ENCODE peak calls at places on chromosomes 2 and 18, in seven cellular contexts. J is A549, W is BE2C, K is lower lobe of right lung, I is HFF-Myc, C is IMR-90, L is GM12865. S is an unnamed sample.
A peak's percentile ranks its signal among the peaks of the same experiment; 100 is the strongest.

GRCh38 chr18:8858888-8859511 is 153.6 kb downstream of the MTCL1 start:
- DNase-seq in J (peak; percentile 80), W (no peak), K (no peak), I (peak; percentile 78), C (peak; percentile 99), L (no peak), S (peak; percentile 94)

GRCh38 chr2:174667461-174667860 is 69.9 kb upstream of the WIPF1 start:
- DNase-seq in J (no peak), W (no peak), K (no peak), I (no peak), C (no peak), L (no peak), S (no peak)

GRCh38 chr2:36376319-36376765 is 20.8 kb downstream of the CRIM1 start:
- DNase-seq in J (peak; percentile 77), W (peak; percentile 24), K (peak; percentile 70), I (no peak), C (peak; percentile 60), L (no peak), S (no peak)

GRCh38 chr2:174074831-174075230 is 109.7 kb upstream of the SP3 start:
- DNase-seq in J (no peak), W (no peak), K (no peak), I (no peak), C (no peak), L (no peak), S (no peak)

GRCh38 chr2:223688094-223688835 is 86.1 kb upstream of the SCG2 start:
- DNase-seq in J (no peak), W (peak; percentile 60), K (no peak), I (no peak), C (no peak), L (no peak), S (no peak)

GRCh38 chr2:100780203-100781008 is 39.5 kb upstream of the NPAS2 start:
- DNase-seq in J (peak; percentile 25), W (no peak), K (no peak), I (no peak), C (peak; percentile 81), L (no peak), S (peak; percentile 79)

GRCh38 chr2:239935789-239936758 is 89.1 kb downstream of the NDUFA10 start:
- DNase-seq in J (no peak), W (peak; percentile 7), K (peak; percentile 28), I (no peak), C (no peak), L (no peak), S (no peak)

GRCh38 chr2:26477911-26478253 is at the start of gene OTOF:
- DNase-seq in J (peak; percentile 44), W (peak; percentile 85), K (no peak), I (peak; percentile 7), C (peak; percentile 68), L (no peak), S (no peak)

GRCh38 chr2:168632733-168633132 is 169.7 kb upstream of the NOSTRIN start:
- DNase-seq in J (no peak), W (peak; percentile 28), K (no peak), I (no peak), C (peak; percentile 59), L (no peak), S (no peak)

GRCh38 chr2:218569661-218570500 is 1.2 kb downstream of the CNOT9 start:
- DNase-seq in J (peak; percentile 24), W (peak; percentile 20), K (no peak), I (no peak), C (peak; percentile 67), L (peak; percentile 17), S (peak; percentile 39)

GRCh38 chr18:12679183-12679786 is 21.4 kb upstream of the SPIRE1 start:
- DNase-seq in J (no peak), W (peak; percentile 27), K (peak; percentile 63), I (no peak), C (peak; percentile 42), L (no peak), S (no peak)

GRCh38 chr2:144944506-144945230 is 424.7 kb upstream of the ZEB2 start:
- DNase-seq in J (no peak), W (no peak), K (no peak), I (no peak), C (peak; percentile 56), L (no peak), S (no peak)

GRCh38 chr2:128512664-128513415 is 194.2 kb upstream of the HS6ST1 start:
- DNase-seq in J (no peak), W (no peak), K (no peak), I (no peak), C (no peak), L (no peak), S (no peak)

GRCh38 chr2:202171246-202171833 is 67.1 kb downstream of the SUMO1 start:
- DNase-seq in J (no peak), W (no peak), K (no peak), I (no peak), C (no peak), L (no peak), S (no peak)

GRCh38 chr2:13884271-13884976 is 748.1 kb upstream of the LRATD1 start:
- DNase-seq in J (no peak), W (no peak), K (no peak), I (no peak), C (no peak), L (no peak), S (no peak)

GRCh38 chr2:237530472-237531433 is 35.6 kb upstream of the PRLH start:
- DNase-seq in J (no peak), W (no peak), K (no peak), I (no peak), C (no peak), L (peak; percentile 75), S (no peak)

GRCh38 chr2:150710916-150711315 is 223.4 kb upstream of the RND3 start:
- DNase-seq in J (no peak), W (no peak), K (no peak), I (no peak), C (no peak), L (no peak), S (no peak)

GRCh38 chr2:238418196-238418998 is 8.3 kb upstream of the ASB1 start:
- DNase-seq in J (no peak), W (no peak), K (no peak), I (no peak), C (peak; percentile 69), L (no peak), S (no peak)

GRCh38 chr2:41932241-41933034 is 115.4 kb upstream of the PKDCC start:
- DNase-seq in J (no peak), W (peak; percentile 74), K (peak; percentile 53), I (peak; percentile 60), C (peak; percentile 93), L (no peak), S (no peak)

GRCh38 chr2:46095821-46096220 is 201.4 kb upstream of the EPAS1 start:
- DNase-seq in J (no peak), W (no peak), K (no peak), I (no peak), C (peak; percentile 42), L (no peak), S (no peak)

GRCh38 chr2:120798569-120799215 is 63.0 kb downstream of the GLI2 start:
- DNase-seq in J (no peak), W (no peak), K (no peak), I (no peak), C (no peak), L (no peak), S (no peak)

GRCh38 chr2:39875914-39876267 is 96.8 kb upstream of the THUMPD2 start:
- DNase-seq in J (peak; percentile 18), W (no peak), K (no peak), I (no peak), C (peak; percentile 21), L (no peak), S (no peak)

GRCh38 chr18:56712761-56713160 is 61.6 kb downstream of the WDR7 start:
- DNase-seq in J (no peak), W (no peak), K (no peak), I (no peak), C (no peak), L (no peak), S (no peak)

GRCh38 chr2:234133004-234133403 is 82.5 kb downstream of the SPP2 start:
- DNase-seq in J (no peak), W (no peak), K (no peak), I (peak; percentile 58), C (no peak), L (no peak), S (no peak)

GRCh38 chr2:68925298-68925885 is 27.3 kb downstream of the GKN2 start:
- DNase-seq in J (peak; percentile 68), W (peak; percentile 12), K (no peak), I (no peak), C (peak; percentile 64), L (peak; percentile 65), S (no peak)
- TF ChIP-seq CTCF in J (peak; percentile 98), W (peak; percentile 77), K (peak; percentile 89), I (peak; percentile 91), C (peak; percentile 96), L (peak; percentile 96), S (peak; percentile 94)

GRCh38 chr2:176814274-176814673 is 398.3 kb upstream of the HNRNPA3 start:
- DNase-seq in J (no peak), W (no peak), K (no peak), I (no peak), C (no peak), L (no peak), S (no peak)
- H3K4me3 ChIP-seq in J (no peak overlapping the region), W (no peak overlapping the region), K (no peak overlapping the region), I (no peak overlapping the region), C (no peak overlapping the region), L (no peak overlapping the region), S (no peak overlapping the region)

DNA sequence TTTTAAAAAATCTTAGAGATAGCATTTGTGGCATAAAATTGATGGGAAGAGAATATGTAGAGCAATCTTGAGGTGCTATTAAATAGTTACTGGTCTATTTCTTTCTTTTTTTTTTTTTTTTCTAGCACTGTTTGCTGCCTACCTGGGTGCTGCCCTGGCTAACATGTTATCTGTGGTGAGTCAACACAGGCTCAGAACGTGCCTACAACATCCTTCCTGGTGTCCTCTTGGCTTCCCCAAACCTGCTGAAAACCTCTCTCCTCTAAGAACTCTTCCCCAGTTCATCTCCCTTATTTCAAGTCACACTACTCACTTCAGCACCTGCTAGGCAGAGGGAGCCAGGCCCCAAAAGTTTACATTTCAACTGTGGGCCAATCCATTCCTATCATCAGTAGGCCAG is 45.1 kb upstream of the SLC14A1 start:
- DNase-seq in J (no peak), W (no peak), K (no peak), I (no peak), C (no peak), L (no peak), S (no peak)
- TF ChIP-seq CTCF in J (no peak), W (no peak), K (no peak), I (no peak), C (no peak), L (no peak), S (no peak)

DNA sequence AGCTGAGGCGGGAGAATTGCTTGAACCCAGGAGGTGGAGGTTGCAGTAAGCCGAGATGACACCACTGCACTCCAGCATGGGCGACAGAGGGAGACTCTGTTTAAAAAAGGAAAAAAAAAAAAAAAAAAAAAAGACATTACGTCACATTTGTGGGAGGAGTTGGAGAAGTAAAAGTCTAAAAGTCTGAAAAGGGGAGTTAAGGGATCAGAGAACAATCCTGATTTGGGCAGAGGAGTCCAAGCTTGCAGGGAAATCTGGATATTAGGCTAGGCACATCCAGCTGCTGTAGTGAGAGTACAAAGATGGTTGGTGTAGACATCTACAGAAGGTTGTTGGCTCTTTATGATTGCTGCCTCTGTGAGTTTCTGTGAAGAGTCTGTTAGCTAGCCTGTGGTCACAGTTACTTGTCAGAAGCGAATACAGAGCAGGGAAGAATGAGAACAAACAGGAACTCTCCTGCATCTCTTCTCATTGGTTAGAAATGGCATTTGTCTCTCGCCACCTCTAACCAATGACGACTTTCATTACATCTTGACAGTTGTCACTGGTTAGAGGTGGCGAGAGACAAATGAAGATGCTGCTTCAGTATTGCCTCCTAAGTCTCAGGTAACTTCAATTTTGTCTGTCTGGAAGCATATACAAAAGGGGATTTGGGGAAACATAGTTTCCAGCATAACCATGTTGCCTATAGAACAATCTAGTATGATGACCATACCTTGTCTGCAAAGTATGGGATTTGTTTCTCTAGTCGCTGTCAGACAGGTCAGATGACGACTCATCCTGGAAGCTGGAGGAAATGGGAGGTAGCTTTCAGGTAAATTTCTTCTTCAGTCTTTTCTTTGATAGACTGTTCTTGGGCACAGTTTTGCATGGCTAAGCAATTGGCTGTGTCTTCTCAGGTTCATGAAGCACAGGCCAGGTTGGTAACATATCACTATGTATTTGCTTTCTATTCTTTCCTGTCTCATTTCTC is 3.1 kb upstream of the OSBPL6 start:
- DNase-seq in J (peak; percentile 7), W (no peak), K (no peak), I (no peak), C (no peak), L (peak; percentile 25), S (no peak)
- H3K4me3 ChIP-seq in J (no peak overlapping the region), W (no peak overlapping the region), K (no peak overlapping the region), I (no peak overlapping the region), C (no peak overlapping the region), L (no peak overlapping the region), S (no peak overlapping the region)